ENCODE peak calls at places on chromosomes 4 and X, in seven cellular contexts. H is GM20000, L is AG09319, N is Peyer's patch, F is endothelial cell, U is lower leg skin, G is AG09309. M is an unnamed sample.

GRCh38 chr4:1090465-1091440 is 22.6 kb downstream of the RNF212 start:
- DNase-seq in N (no peak), U (no peak), L (no peak), G (no peak), H (no peak), F (no peak), M (no peak)

GRCh38 chr4:19213388-19213787 is 1038.3 kb upstream of the SLIT2 start:
- DNase-seq in L (no peak), U (no peak), H (no peak), G (no peak), F (no peak), N (no peak), M (no peak)

GRCh38 chr4:184969610-184970009 is 48.7 kb upstream of the HELT start:
- DNase-seq in U (no peak), H (no peak), F (no peak), G (no peak), N (no peak), L (no peak), M (no peak)

GRCh38 chrX:139058831-139059495 is 347.4 kb upstream of the FGF13 start:
- DNase-seq in U (no peak), L (no peak), H (no peak), G (no peak), F (no peak), N (no peak), M (no peak)

GRCh38 chr4:47381172-47381571 is 82.3 kb downstream of the COMMD8 start:
- DNase-seq in H (no peak), F (no peak), N (no peak), U (no peak), G (no peak), L (no peak), M (no peak)

GRCh38 chr4:22921891-22922290 is 229.2 kb downstream of the GBA3 start:
- DNase-seq in G (no peak), L (no peak), F (no peak), H (no peak), U (no peak), N (no peak), M (no peak)

GRCh38 chr4:52714597-52715254 is 36.5 kb downstream of the ERVMER34-1 start:
- DNase-seq in N (no peak), U (no peak), H (no peak), L (no peak), G (no peak), F (no peak), M (no peak)

GRCh38 chrX:100424012-100424411 is 13.9 kb upstream of the PCDH19 start:
- DNase-seq in G (no peak), U (no peak), H (no peak), L (no peak), F (no peak), N (no peak), M (no peak)

GRCh38 chr4:19774690-19775256 is 476.9 kb upstream of the SLIT2 start:
- DNase-seq in H (no peak), F (no peak), U (no peak), G (no peak), N (no peak), L (no peak), M (no peak)

GRCh38 chr4:71593306-71593705 is 190.6 kb downstream of the GC start:
- DNase-seq in U (no peak), L (no peak), N (no peak), H (no peak), G (no peak), F (no peak), M (no peak)

GRCh38 chr4:119300388-119301131 is 21.4 kb downstream of the FABP2 start:
- DNase-seq in F (peak; percentile 93), U (peak; percentile 96), H (peak; percentile 85), G (peak; percentile 66), N (peak; percentile 90), L (peak; percentile 77), M (peak; percentile 90)

GRCh38 chrX:107676559-107677378 is 48.5 kb downstream of the PRPS1 start:
- DNase-seq in L (peak; percentile 61), U (peak; percentile 83), F (no peak), G (peak; percentile 58), N (peak; percentile 62), H (peak; percentile 13), M (no peak)

GRCh38 chr4:11005321-11005720 is 320.8 kb upstream of the CLNK start:
- DNase-seq in F (no peak), G (no peak), L (no peak), U (no peak), N (no peak), H (no peak), M (no peak)

GRCh38 chrX:119186763-119187162 is 49.3 kb upstream of the PGRMC1 start:
- DNase-seq in L (no peak), U (no peak), F (no peak), H (no peak), N (no peak), G (no peak), M (no peak)

GRCh38 chrX:151228935-151229334 is 52.6 kb downstream of the GPR50 start:
- DNase-seq in H (no peak), F (no peak), G (no peak), N (no peak), L (no peak), U (no peak), M (no peak)

GRCh38 chr4:176277162-176277904 is 8.3 kb upstream of the ASB5 start:
- DNase-seq in G (peak; percentile 25), F (peak; percentile 62), N (no peak), H (peak; percentile 38), U (no peak), L (no peak), M (peak; percentile 29)

GRCh38 chr4:98338761-98339438 is 77.7 kb downstream of the RAP1GDS1 start:
- DNase-seq in U (no peak), F (no peak), G (no peak), H (no peak), N (no peak), L (no peak), M (no peak)

GRCh38 chr4:142040043-142040442 is 403.7 kb downstream of the IL15 start:
- DNase-seq in G (no peak), H (no peak), L (no peak), U (no peak), F (no peak), N (no peak), M (no peak)

GRCh38 chrX:103730746-103731508 is 20.2 kb downstream of the TMEM31 start:
- DNase-seq in G (peak; percentile 23), U (no peak), L (no peak), N (no peak), H (no peak), F (no peak), M (no peak)

GRCh38 chrX:38861489-38861888 is 60.2 kb downstream of the MID1IP1 start:
- DNase-seq in N (no peak), H (no peak), G (peak; percentile 13), U (no peak), L (no peak), F (no peak), M (no peak)

GRCh38 chrX:39645059-39645895 is 452.5 kb downstream of the BCOR start:
- DNase-seq in H (no peak), N (no peak), F (no peak), L (peak; percentile 49), G (peak; percentile 32), U (peak; percentile 22), M (no peak)

GRCh38 chr4:6348408-6348807 is 78.8 kb downstream of the WFS1 start:
- DNase-seq in F (no peak), H (no peak), U (no peak), L (no peak), G (no peak), N (no peak), M (no peak)

GRCh38 chrX:1581132-1581531 is 10.3 kb upstream of the AKAP17A start:
- DNase-seq in F (no peak), N (peak; percentile 68), L (no peak), U (peak; percentile 41), G (no peak), H (peak; percentile 63), M (peak; percentile 60)

GRCh38 chrX:109710181-109710580 is 22.9 kb downstream of the ACSL4 start:
- DNase-seq in L (no peak), H (no peak), F (no peak), U (no peak), N (no peak), G (no peak), M (no peak)

GRCh38 chr4:94880976-94881375 is 123.2 kb downstream of the BMPR1B start:
- DNase-seq in F (no peak), G (no peak), L (no peak), U (no peak), H (no peak), N (no peak), M (no peak)

GRCh38 chrX:40095588-40096394 is 2.0 kb downstream of the BCOR start:
- DNase-seq in G (no peak), N (peak; percentile 34), F (no peak), H (peak; percentile 44), L (no peak), U (no peak), M (no peak)

GRCh38 chrX:125210146-125210545 is 109.5 kb upstream of the TEX13C start:
- DNase-seq in N (no peak), H (no peak), L (no peak), G (no peak), U (no peak), F (no peak), M (no peak)

GRCh38 chr4:76697129-76697803 is 200.7 kb downstream of the SOWAHB start:
- DNase-seq in G (no peak), N (no peak), F (no peak), L (no peak), U (no peak), H (peak; percentile 45), M (no peak)

GRCh38 chr4:170854097-170854496 is 764.3 kb upstream of the AADAT start:
- DNase-seq in H (no peak), N (no peak), F (no peak), G (no peak), U (no peak), L (no peak), M (no peak)

GRCh38 chr4:75180790-75181776 is 248.2 kb downstream of the PARM1 start:
- DNase-seq in H (peak; percentile 17), F (no peak), U (no peak), G (no peak), N (peak; percentile 32), L (no peak), M (no peak)

GRCh38 chrX:45668686-45669443 is 468.2 kb upstream of the DIPK2B start:
- DNase-seq in U (no peak), H (no peak), G (peak; percentile 79), N (no peak), L (peak; percentile 35), F (no peak), M (no peak)
- TF ChIP-seq CTCF in U (no peak), H (no peak), G (no peak), N (no peak), L (no peak), F (no peak), M (no peak)

GRCh38 chr4:140607852-140608251 is 39.1 kb upstream of the UCP1 start:
- DNase-seq in U (no peak), L (no peak), F (no peak), N (no peak), G (no peak), H (no peak), M (no peak)
- TF ChIP-seq CTCF in U (no peak), L (no peak), F (no peak), N (no peak), G (no peak), H (no peak), M (no peak)

GRCh38 chr4:169791527-169792156 is 33.9 kb upstream of the HPF1 start:
- DNase-seq in U (peak; percentile 23), F (peak; percentile 64), G (no peak), H (no peak), L (peak; percentile 16), N (no peak), M (peak; percentile 22)
- TF ChIP-seq CTCF in U (no peak), F (peak; percentile 24), G (peak; percentile 65), H (no peak), L (peak; percentile 63), N (peak; percentile 27), M (no peak)

GRCh38 chrX:131405497-131405896 is 116.4 kb upstream of the IGSF1 start:
- DNase-seq in L (no peak), H (no peak), N (no peak), G (no peak), U (no peak), F (no peak), M (no peak)
- TF ChIP-seq CTCF in L (no peak), H (no peak), N (no peak), G (peak; percentile 22), U (no peak), F (peak; percentile 22), M (no peak)